ENCODE peak calls at places on chromosomes 2 and 18, in four cellular contexts. L is H1; R is heart right ventricle; W is CD8-positive, alpha-beta memory T cell. F is an unnamed sample.

GRCh38 chr18:76981388-76981968 is 151.1 kb downstream of the MBP start:
- DNase-seq in L (peak; percentile 50), R (no peak), W (no peak), F (no peak)

GRCh38 chr2:25232248-25232825 is 64.0 kb upstream of the POMC start:
- DNase-seq in L (no peak), R (no peak), W (no peak), F (no peak)

GRCh38 chr18:33201509-33201926 is 239.0 kb downstream of the CCDC178 start:
- DNase-seq in L (peak; percentile 74), R (no peak), W (no peak), F (no peak)

GRCh38 chr2:168216351-168217005 is 30.9 kb downstream of the STK39 start:
- DNase-seq in L (no peak), R (no peak), W (no peak), F (no peak)

GRCh38 chr2:220096406-220096805 is 469.0 kb downstream of the SLC4A3 start:
- DNase-seq in L (no peak), R (no peak), W (no peak), F (no peak)

GRCh38 chr2:138321458-138321857 is 180.1 kb upstream of the SPOPL start:
- DNase-seq in L (no peak), R (no peak), W (no peak), F (no peak)

GRCh38 chr2:168470880-168471475 is 14.9 kb downstream of the CERS6 start:
- DNase-seq in L (no peak), R (no peak), W (no peak), F (no peak)

GRCh38 chr2:239688098-239688497 is 287.3 kb upstream of the HDAC4 start:
- DNase-seq in L (no peak), R (no peak), W (no peak), F (no peak)

GRCh38 chr2:24577481-24577880 is 86.4 kb downstream of the NCOA1 start:
- DNase-seq in L (no peak), R (no peak), W (no peak), F (no peak)

GRCh38 chr2:54593249-54593648 is 130.2 kb upstream of the EML6 start:
- DNase-seq in L (no peak), R (no peak), W (no peak), F (no peak)

GRCh38 chr2:118850901-118851268 is 3.4 kb upstream of the EN1 start:
- DNase-seq in L (no peak), R (no peak), W (no peak), F (no peak)

DNA sequence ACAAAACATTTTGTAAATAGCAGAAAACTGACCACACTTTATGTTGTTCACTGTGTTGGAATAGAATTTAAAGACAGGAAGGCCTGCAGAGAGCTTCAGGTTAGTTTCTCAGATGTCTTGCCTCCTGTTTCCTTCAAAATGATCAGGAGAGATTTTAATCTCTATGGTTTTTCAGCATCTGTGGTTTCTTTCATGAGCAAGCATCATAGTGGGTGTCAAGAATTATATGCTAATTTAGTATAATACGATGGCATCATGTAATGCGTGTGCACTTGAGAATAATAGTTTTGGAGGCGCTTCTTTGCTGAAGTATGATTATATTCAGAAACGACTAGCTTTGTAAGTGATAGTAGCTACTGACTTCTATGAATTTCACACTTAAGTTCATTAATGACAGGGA is 149.9 kb downstream of the PLCL1 start:
- DNase-seq in L (no peak), R (no peak), W (peak; percentile 5), F (no peak)
- H3K27ac ChIP-seq in L (no peak overlapping the region), R (no peak overlapping the region), W (no peak overlapping the region), F (no peak overlapping the region)

GRCh38 chr2:68236080-68236734 is 16.1 kb downstream of the PPP3R1 start:
- DNase-seq in L (no peak), R (no peak), W (no peak), F (no peak)
- H3K27ac ChIP-seq in L (no peak overlapping the region), R (no peak overlapping the region), W (no peak overlapping the region), F (no peak overlapping the region)

GRCh38 chr2:159651884-159652283 is 35.5 kb upstream of the BAZ2B start:
- DNase-seq in L (no peak), R (no peak), W (no peak), F (no peak)

GRCh38 chr2:159653962-159654361 is 37.6 kb upstream of the BAZ2B start:
- DNase-seq in L (no peak), R (no peak), W (no peak), F (no peak)

GRCh38 chr2:159648643-159649042 is 32.3 kb upstream of the BAZ2B start:
- DNase-seq in L (no peak), R (no peak), W (no peak), F (no peak)

GRCh38 chr2:159650574-159650973 is 34.2 kb upstream of the BAZ2B start:
- DNase-seq in L (no peak), R (no peak), W (no peak), F (no peak)
- H3K27ac ChIP-seq in L (no peak overlapping the region), R (no peak overlapping the region), W (no peak overlapping the region), F (no peak overlapping the region)

DNA sequence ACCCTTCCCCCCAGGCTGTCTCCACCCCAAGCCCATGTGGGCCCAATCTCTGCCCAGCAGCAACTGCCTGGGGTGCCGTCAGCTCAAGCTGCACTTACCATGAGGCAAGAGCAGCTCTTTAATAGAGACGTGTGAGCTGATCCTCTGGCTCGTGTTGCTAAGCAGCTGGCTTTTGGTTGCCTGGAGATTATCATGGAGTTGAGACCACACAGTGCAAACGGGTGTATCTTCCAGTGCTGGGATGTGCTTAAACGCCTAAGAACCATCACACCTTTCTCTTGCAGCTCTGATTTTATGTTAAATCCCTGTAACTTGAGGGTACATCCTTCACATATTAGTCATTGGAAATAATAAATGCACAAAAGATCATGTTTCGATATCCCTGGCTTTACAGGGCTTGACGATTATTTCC is 271.1 kb downstream of the PRKCE start:
- DNase-seq in L (no peak), R (peak; percentile 64), W (no peak), F (peak; percentile 77)
- H3K27ac ChIP-seq in L (no peak overlapping the region), R (peak overlapping the region; percentile 59), W (no peak overlapping the region), F (no peak overlapping the region)

GRCh38 chr2:43759195-43759594 is 14.6 kb upstream of the DYNC2LI1 start:
- DNase-seq in L (no peak), R (no peak), W (no peak), F (no peak)
- H3K27ac ChIP-seq in L (no peak overlapping the region), R (no peak overlapping the region), W (no peak overlapping the region), F (no peak overlapping the region)

GRCh38 chr2:237601453-237602116 is 11.1 kb upstream of the RAB17 start:
- DNase-seq in L (no peak), R (no peak), W (no peak), F (no peak)
- H3K27ac ChIP-seq in L (no peak overlapping the region), R (peak overlapping the region; percentile 95), W (no peak overlapping the region), F (no peak overlapping the region)

GRCh38 chr2:71467180-71467815 is 13.9 kb downstream of the DYSF start:
- DNase-seq in L (no peak), R (no peak), W (no peak), F (no peak)
- H3K27ac ChIP-seq in L (no peak overlapping the region), R (peak overlapping the region; percentile 91), W (no peak overlapping the region), F (peak overlapping the region; percentile 80)

F was measured in heart left ventricle.